ENCODE peak calls at places on chromosome X, in ten cellular contexts. D is right lobe of liver, B is GM12891, X is suprapubic skin, Q is A549, Z is testis, S is IMR-90, Y is breast epithelium, V is heart left ventricle, C is GM12892. U is an unnamed sample.

GRCh38 chrX:11239230-11239629 is 54.0 kb upstream of the AMELX start:
- DNase-seq in Y (no peak), C (no peak), Z (no peak), D (no peak), Q (no peak), S (peak), X (no peak), B (no peak), V (no peak), U (peak)

GRCh38 chrX:30153175-30153880 is 62.0 kb upstream of the MAGEB2 start:
- DNase-seq in Z (no peak), C (no peak), Q (no peak), V (no peak), D (no peak), S (no peak), X (no peak), B (no peak), Y (no peak), U (no peak)

GRCh38 chrX:9595131-9595530 is 130.3 kb downstream of the TBL1X start:
- DNase-seq in S (peak), Q (no peak), Y (no peak), D (no peak), Z (no peak), X (no peak), B (no peak), C (no peak), V (no peak), U (no peak)

GRCh38 chrX:100994352-100995281 is 25.1 kb downstream of the ARL13A start:
- DNase-seq in Q (peak), Z (no peak), Y (no peak), C (no peak), B (peak), D (no peak), X (no peak), V (no peak), S (peak), U (peak)

GRCh38 chrX:66020578-66021406 is 19.1 kb downstream of the VSIG4 start:
- DNase-seq in Y (no peak), D (no peak), V (no peak), X (no peak), S (no peak), C (no peak), Z (no peak), Q (no peak), B (no peak), U (peak)

GRCh38 chrX:149145845-149146285 is 359.2 kb downstream of the IDS start:
- DNase-seq in C (no peak), Q (no peak), S (no peak), V (no peak), Z (no peak), X (no peak), B (no peak), Y (no peak), D (no peak), U (no peak)

GRCh38 chrX:27918799-27919198 is 62.5 kb downstream of the DCAF8L1 start:
- DNase-seq in D (no peak), C (no peak), S (peak), X (no peak), Q (peak), Y (no peak), Z (no peak), V (no peak), B (no peak), U (no peak)

GRCh38 chrX:103779156-103779555 is 2.5 kb downstream of the PLP1 start:
- DNase-seq in C (no peak), V (no peak), D (no peak), Z (no peak), B (no peak), X (no peak), S (no peak), Y (no peak), Q (no peak), U (no peak)

GRCh38 chrX:20066968-20067708 is 49.6 kb downstream of the MAP7D2 start:
- DNase-seq in X (no peak), D (no peak), V (no peak), Q (peak), C (peak), Z (peak), B (peak), Y (no peak), S (peak), U (peak)

GRCh38 chrX:97399400-97399799 is 515.7 kb downstream of the RPA4 start:
- DNase-seq in X (no peak), S (peak), Q (peak), V (no peak), D (no peak), B (no peak), Y (no peak), Z (no peak), C (no peak), U (peak)

GRCh38 chrX:131830400-131831184 is 192.5 kb upstream of the STK26 start:
- DNase-seq in B (no peak), V (peak), C (no peak), Y (no peak), D (peak), Q (peak), S (peak), X (no peak), Z (peak), U (peak)

GRCh38 chrX:79259073-79259689 is 108.0 kb downstream of the ITM2A start:
- DNase-seq in V (no peak), B (no peak), Y (no peak), D (no peak), Q (no peak), C (no peak), Z (no peak), S (no peak), X (no peak), U (no peak)

GRCh38 chrX:39582091-39582490 is 515.7 kb downstream of the BCOR start:
- DNase-seq in D (peak), Y (no peak), B (no peak), V (no peak), S (no peak), C (no peak), Z (no peak), Q (peak), X (no peak), U (no peak)

GRCh38 chrX:110531873-110532272 is 173.2 kb downstream of the RTL9 start:
- DNase-seq in Z (no peak), C (no peak), B (no peak), D (no peak), S (no peak), V (no peak), Q (no peak), Y (no peak), X (no peak), U (no peak)

GRCh38 chrX:71181558-71181909 is 36.9 kb downstream of the NLGN3 start:
- DNase-seq in Y (no peak), V (no peak), S (no peak), Z (peak), D (no peak), X (no peak), Q (no peak), B (no peak), C (no peak), U (peak)

GRCh38 chrX:123773258-123773978 is 40.6 kb upstream of the THOC2 start:
- DNase-seq in B (no peak), Q (no peak), D (no peak), V (no peak), Z (no peak), C (no peak), Y (no peak), X (no peak), S (no peak), U (no peak)

GRCh38 chrX:140040397-140040796 is 75.1 kb upstream of the CXorf66 start:
- DNase-seq in Q (peak), Z (no peak), X (no peak), C (no peak), B (no peak), V (no peak), D (no peak), Y (no peak), S (no peak), U (peak)

GRCh38 chrX:132218100-132218807 is 993 bp downstream of the RAP2C start:
- DNase-seq in Z (peak), Q (peak), S (peak), Y (peak), B (peak), C (peak), D (peak), V (peak), X (peak), U (peak)

GRCh38 chrX:141989802-141990201 is 86.1 kb downstream of the MAGEC1 start:
- DNase-seq in Z (no peak), Y (no peak), S (no peak), D (no peak), X (no peak), B (no peak), C (no peak), Q (no peak), V (no peak), U (no peak)

GRCh38 chrX:5876984-5877655 is 351.5 kb downstream of the NLGN4X start:
- DNase-seq in X (no peak), S (no peak), C (no peak), D (no peak), V (no peak), B (no peak), Q (peak), Z (peak), Y (no peak), U (peak)

GRCh38 chrX:74923942-74924448 is 1.3 kb downstream of the NEXMIF start:
- DNase-seq in S (no peak), D (no peak), B (no peak), Q (no peak), Y (no peak), X (no peak), V (peak), C (peak), Z (peak), U (no peak)

GRCh38 chrX:109848451-109849050 is 115.5 kb upstream of the ACSL4 start:
- DNase-seq in Q (no peak), V (no peak), C (no peak), Z (no peak), X (no peak), Y (no peak), S (no peak), D (no peak), B (no peak), U (peak)

GRCh38 chrX:120468071-120468470 is 1.0 kb downstream of the LAMP2 start:
- DNase-seq in S (no peak), V (no peak), Q (no peak), Z (no peak), B (no peak), C (no peak), X (no peak), D (no peak), Y (no peak), U (no peak)

GRCh38 chrX:134804779-134805178 is 146.5 kb upstream of the PLAC1 start:
- DNase-seq in S (no peak), Z (no peak), V (no peak), Y (no peak), B (no peak), Q (no peak), D (no peak), X (no peak), C (no peak), U (no peak)

GRCh38 chrX:134806707-134807038 is 148.4 kb upstream of the PLAC1 start:
- DNase-seq in V (no peak), Z (no peak), S (no peak), Y (no peak), C (no peak), Q (no peak), B (no peak), D (no peak), X (no peak), U (no peak)

GRCh38 chrX:134803551-134804183 is 145.4 kb upstream of the PLAC1 start:
- DNase-seq in Z (no peak), S (no peak), Q (no peak), C (no peak), X (no peak), Y (no peak), V (no peak), B (no peak), D (no peak), U (peak)

GRCh38 chrX:134810211-134810610 is 151.9 kb upstream of the PLAC1 start:
- DNase-seq in B (no peak), V (no peak), D (no peak), X (no peak), Q (no peak), C (no peak), Y (no peak), S (peak), Z (no peak), U (peak)

GRCh38 chrX:134807039-134807729 is 148.9 kb upstream of the PLAC1 start:
- DNase-seq in D (peak), S (peak), Q (peak), V (peak), Z (peak), Y (peak), C (peak), X (peak), B (no peak), U (peak)
- TF ChIP-seq POLR2A in D (peak), S (peak), Q (peak), V (peak), Z (no peak), Y (no peak), C (no peak), X (no peak), B (no peak), U (peak)

GRCh38 chrX:48003758-48004457 is at the start of gene ZNF182:
- DNase-seq in D (peak), Y (peak), B (peak), S (peak), Q (peak), V (peak), X (peak), C (peak), Z (peak), U (peak)
- TF ChIP-seq POLR2A in D (peak), Y (peak), B (peak), S (peak), Q (peak), V (peak), X (peak), C (peak), Z (no peak), U (peak)

DNA sequence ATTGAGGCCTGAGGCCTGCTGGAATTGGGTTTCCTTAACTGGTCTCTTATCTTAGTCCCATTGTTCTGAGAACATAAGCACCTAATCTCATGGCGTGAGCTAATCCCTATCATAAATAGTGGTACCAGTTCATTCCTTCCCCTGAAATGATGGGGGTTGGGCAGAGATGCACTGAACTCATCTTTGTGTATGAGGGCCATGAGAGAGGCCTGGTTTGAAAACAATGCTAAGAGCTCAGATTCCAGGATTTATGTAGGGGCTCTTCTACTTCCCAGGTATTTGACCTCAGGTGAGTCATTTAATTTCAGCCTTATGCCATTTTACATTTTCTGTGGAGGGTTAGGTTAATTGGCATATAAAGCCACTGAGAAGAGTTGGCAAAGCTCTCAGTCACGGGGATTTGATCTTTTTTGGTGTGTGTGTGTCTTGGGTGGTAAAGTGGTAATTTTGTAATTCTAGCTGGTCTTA is 4.4 kb downstream of the RBM3 start:
- DNase-seq in C (no peak), D (no peak), Y (no peak), Q (no peak), S (no peak), B (no peak), V (no peak), Z (no peak), X (no peak), U (no peak)
- TF ChIP-seq POLR2A in C (peak), D (no peak), Y (no peak), Q (no peak), S (peak), B (peak), V (no peak), Z (no peak), X (no peak), U (no peak)

GRCh38 chrX:42684062-42684461 is 93.9 kb downstream of the PPP1R2C start:
- DNase-seq in C (no peak), V (no peak), B (no peak), Y (no peak), Z (no peak), D (no peak), S (no peak), X (no peak), Q (no peak), U (no peak)

GRCh38 chrX:42686296-42686695 is 91.7 kb downstream of the PPP1R2C start:
- DNase-seq in Y (no peak), D (no peak), B (no peak), Q (no peak), C (no peak), Z (no peak), S (no peak), X (no peak), V (no peak), U (no peak)

GRCh38 chrX:42678133-42678532 is 99.8 kb downstream of the PPP1R2C start:
- DNase-seq in B (no peak), X (no peak), Y (no peak), C (no peak), D (no peak), Z (peak), S (no peak), V (no peak), Q (peak), U (no peak)

GRCh38 chrX:42680651-42681050 is 97.3 kb downstream of the PPP1R2C start:
- DNase-seq in B (no peak), X (no peak), D (no peak), Q (no peak), V (no peak), Y (no peak), C (no peak), S (no peak), Z (peak), U (no peak)
- TF ChIP-seq POLR2A in B (no peak), X (no peak), D (no peak), Q (no peak), V (no peak), Y (no peak), C (no peak), S (no peak), Z (no peak), U (no peak)

DNA sequence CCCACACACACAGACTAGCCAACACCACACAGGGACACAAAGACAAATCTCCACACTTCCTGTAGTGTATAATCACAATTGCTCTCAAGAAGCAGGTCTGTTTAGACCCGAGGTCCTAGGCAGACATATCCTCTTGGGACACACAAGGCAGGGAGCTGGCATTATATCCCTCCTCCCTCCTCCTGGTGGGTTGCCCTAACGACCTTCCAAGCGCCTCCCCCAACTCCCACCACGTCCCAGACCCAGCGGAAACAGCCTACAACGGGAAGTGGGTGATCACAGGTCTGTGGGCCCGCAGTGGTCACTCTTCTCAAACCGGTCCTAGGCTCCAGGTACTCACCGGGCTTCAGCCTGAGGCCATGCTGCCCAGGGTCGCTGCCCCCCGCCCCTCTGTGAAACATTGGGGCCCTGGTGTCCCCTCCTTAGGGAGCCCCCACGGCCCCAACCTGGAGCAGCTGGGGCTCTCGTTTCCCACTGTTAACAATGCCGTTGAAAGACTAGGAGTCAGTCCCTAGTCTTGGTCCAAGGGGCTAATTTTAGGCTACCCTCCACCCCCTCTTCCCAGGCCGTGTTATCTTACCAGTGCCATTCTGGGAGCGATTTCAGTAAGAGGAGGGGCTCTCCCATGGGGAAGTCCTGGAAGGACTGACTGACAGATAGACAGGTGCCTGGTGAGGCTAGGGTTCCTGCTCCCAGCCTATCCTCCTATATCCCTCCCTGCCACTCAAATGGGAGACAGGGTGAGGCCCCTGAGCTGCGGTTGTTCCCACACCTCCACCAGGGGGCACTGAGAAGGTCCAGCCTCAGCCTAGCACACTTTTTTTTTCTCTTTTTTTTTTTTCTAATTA is at the start of gene ASB12:
- DNase-seq in Q (no peak), X (no peak), Z (no peak), D (no peak), Y (no peak), S (no peak), C (no peak), V (no peak), B (no peak), U (no peak)
- TF ChIP-seq POLR2A in Q (no peak), X (no peak), Z (no peak), D (no peak), Y (no peak), S (no peak), C (no peak), V (no peak), B (no peak), U (no peak)

GRCh38 chrX:118115948-118116307 is 682 bp downstream of the KLHL13 start:
- DNase-seq in Z (peak), Q (no peak), C (no peak), D (no peak), S (no peak), Y (no peak), V (no peak), X (no peak), B (no peak), U (no peak)

GRCh38 chrX:118117069-118117405 is 427 bp upstream of the KLHL13 start:
- DNase-seq in X (peak), Y (no peak), D (no peak), C (no peak), S (no peak), V (peak), Z (peak), Q (no peak), B (peak), U (no peak)

DNA sequence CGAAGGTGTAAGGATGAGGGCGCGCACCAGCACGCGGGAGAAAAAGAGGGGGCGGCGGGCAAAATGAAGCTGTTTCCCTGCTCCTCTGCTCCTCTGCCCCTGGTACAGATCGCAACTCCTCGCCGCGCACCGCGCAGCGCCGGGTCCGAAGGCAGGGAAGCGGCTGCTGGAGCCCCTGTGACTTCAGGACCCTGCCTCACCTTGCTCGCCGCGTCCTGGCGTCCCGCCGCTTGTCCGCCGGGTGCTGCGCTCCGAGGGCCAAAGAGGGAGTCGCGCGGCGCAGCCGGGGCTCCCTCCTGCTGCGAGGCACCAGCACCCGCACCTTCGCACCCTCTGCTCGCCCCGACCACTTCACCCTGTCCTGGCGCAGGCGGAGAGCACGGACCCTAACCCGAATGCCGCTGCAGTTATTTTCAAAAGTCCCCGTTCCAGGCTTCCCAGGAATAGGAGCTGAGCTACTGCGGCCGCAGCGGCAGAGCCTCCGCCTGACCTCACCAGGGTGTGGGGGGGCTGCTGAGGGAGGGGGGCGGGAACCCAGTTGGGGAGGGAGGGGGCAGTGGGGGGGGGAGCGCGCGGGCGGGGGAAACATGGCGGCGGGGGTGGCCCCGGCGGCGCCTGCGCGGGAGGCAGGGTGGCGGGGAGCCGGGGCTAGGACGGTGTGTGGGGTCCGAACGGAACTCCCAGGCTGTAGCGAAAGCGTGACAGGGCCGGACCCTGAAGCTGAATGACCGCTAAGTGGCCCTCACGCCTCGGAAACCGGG is at the start of gene KLHL13:
- DNase-seq in Y (no peak), C (peak), Q (peak), X (peak), V (peak), B (peak), D (peak), S (peak), Z (peak), U (peak)
- TF ChIP-seq POLR2A in Y (no peak), C (no peak), Q (no peak), X (no peak), V (no peak), B (no peak), D (no peak), S (no peak), Z (no peak), U (no peak)